ENCODE peak calls at places on chromosomes 3 and 15, in eight cellular contexts. One of them, this sample, is unnamed.

GRCh38 chr3:37989821-37990480 is 635 bp upstream of the VILL start:
- DNase-seq in HFF-Myc: no peak
- DNase-seq in NCI-H1417: no peak
- DNase-seq in SJSA1: no peak
- DNase-seq in NCI-H345: no peak
- DNase-seq in kidney tubule cell: no peak
- DNase-seq in GM04503: no peak
- DNase-seq in GM04504: no peak
- DNase-seq in this sample: no peak

GRCh38 chr15:34217587-34218225 is 7.1 kb upstream of the EMC4 start:
- DNase-seq in HFF-Myc: no peak
- DNase-seq in NCI-H1417: no peak
- DNase-seq in SJSA1: no peak
- DNase-seq in NCI-H345: no peak
- DNase-seq in kidney tubule cell: peak; percentile 69
- DNase-seq in GM04503: peak; percentile 51
- DNase-seq in GM04504: peak; percentile 59
- DNase-seq in this sample: peak; percentile 83

GRCh38 chr3:143203848-143204247 is 84.3 kb downstream of the CHST2 start:
- DNase-seq in HFF-Myc: no peak
- DNase-seq in NCI-H1417: no peak
- DNase-seq in SJSA1: no peak
- DNase-seq in NCI-H345: no peak
- DNase-seq in kidney tubule cell: peak; percentile 64
- DNase-seq in GM04503: no peak
- DNase-seq in GM04504: no peak
- DNase-seq in this sample: peak; percentile 49

GRCh38 chr3:183745300-183746098 is 47.9 kb downstream of the YEATS2 start:
- DNase-seq in HFF-Myc: no peak
- DNase-seq in NCI-H1417: no peak
- DNase-seq in SJSA1: peak; percentile 56
- DNase-seq in NCI-H345: no peak
- DNase-seq in kidney tubule cell: peak; percentile 28
- DNase-seq in GM04503: no peak
- DNase-seq in GM04504: no peak
- DNase-seq in this sample: no peak

GRCh38 chr3:43742935-43743334 is 52.2 kb downstream of the ABHD5 start:
- DNase-seq in HFF-Myc: no peak
- DNase-seq in NCI-H1417: no peak
- DNase-seq in SJSA1: no peak
- DNase-seq in NCI-H345: no peak
- DNase-seq in kidney tubule cell: no peak
- DNase-seq in GM04503: no peak
- DNase-seq in GM04504: no peak
- DNase-seq in this sample: no peak

GRCh38 chr3:81339040-81339845 is 422.2 kb downstream of the GBE1 start:
- DNase-seq in HFF-Myc: no peak
- DNase-seq in NCI-H1417: no peak
- DNase-seq in SJSA1: no peak
- DNase-seq in NCI-H345: no peak
- DNase-seq in kidney tubule cell: peak; percentile 61
- DNase-seq in GM04503: no peak
- DNase-seq in GM04504: no peak
- DNase-seq in this sample: peak; percentile 30

GRCh38 chr3:51243919-51244318 is 141.2 kb upstream of the MANF start:
- DNase-seq in HFF-Myc: no peak
- DNase-seq in NCI-H1417: no peak
- DNase-seq in SJSA1: no peak
- DNase-seq in NCI-H345: no peak
- DNase-seq in kidney tubule cell: no peak
- DNase-seq in GM04503: peak; percentile 1
- DNase-seq in GM04504: no peak
- DNase-seq in this sample: no peak

GRCh38 chr15:40081691-40082194 is 26.9 kb downstream of the BMF start:
- DNase-seq in HFF-Myc: no peak
- DNase-seq in NCI-H1417: no peak
- DNase-seq in SJSA1: peak; percentile 71
- DNase-seq in NCI-H345: no peak
- DNase-seq in kidney tubule cell: peak; percentile 80
- DNase-seq in GM04503: no peak
- DNase-seq in GM04504: no peak
- DNase-seq in this sample: peak; percentile 64

GRCh38 chr3:164641071-164641470 is 437.2 kb downstream of the SI start:
- DNase-seq in HFF-Myc: no peak
- DNase-seq in NCI-H1417: no peak
- DNase-seq in SJSA1: no peak
- DNase-seq in NCI-H345: no peak
- DNase-seq in kidney tubule cell: no peak
- DNase-seq in GM04503: peak; percentile 28
- DNase-seq in GM04504: peak; percentile 41
- DNase-seq in this sample: no peak

GRCh38 chr3:153601422-153601853 is 439.4 kb downstream of the RAP2B start:
- DNase-seq in HFF-Myc: no peak
- DNase-seq in NCI-H1417: no peak
- DNase-seq in SJSA1: no peak
- DNase-seq in NCI-H345: no peak
- DNase-seq in kidney tubule cell: no peak
- DNase-seq in GM04503: no peak
- DNase-seq in GM04504: no peak
- DNase-seq in this sample: no peak

GRCh38 chr3:45832691-45833090 is 9.2 kb downstream of the LZTFL1 start:
- DNase-seq in HFF-Myc: no peak
- DNase-seq in NCI-H1417: peak; percentile 26
- DNase-seq in SJSA1: no peak
- DNase-seq in NCI-H345: no peak
- DNase-seq in kidney tubule cell: peak; percentile 56
- DNase-seq in GM04503: no peak
- DNase-seq in GM04504: no peak
- DNase-seq in this sample: peak; percentile 38

GRCh38 chr3:72163809-72164634 is 379.1 kb upstream of the PROK2 start:
- DNase-seq in HFF-Myc: no peak
- DNase-seq in NCI-H1417: no peak
- DNase-seq in SJSA1: no peak
- DNase-seq in NCI-H345: no peak
- DNase-seq in kidney tubule cell: no peak
- DNase-seq in GM04503: no peak
- DNase-seq in GM04504: no peak
- DNase-seq in this sample: no peak

GRCh38 chr15:43511012-43511885 is 6.2 kb upstream of the MAP1A start:
- DNase-seq in HFF-Myc: no peak
- DNase-seq in NCI-H1417: peak; percentile 69
- DNase-seq in SJSA1: no peak
- DNase-seq in NCI-H345: peak; percentile 53
- DNase-seq in kidney tubule cell: peak; percentile 39
- DNase-seq in GM04503: no peak
- DNase-seq in GM04504: no peak
- DNase-seq in this sample: no peak

GRCh38 chr15:41853191-41853590 is 14.5 kb downstream of the PLA2G4B start:
- DNase-seq in HFF-Myc: no peak
- DNase-seq in NCI-H1417: no peak
- DNase-seq in SJSA1: no peak
- DNase-seq in NCI-H345: no peak
- DNase-seq in kidney tubule cell: no peak
- DNase-seq in GM04503: no peak
- DNase-seq in GM04504: no peak
- DNase-seq in this sample: no peak

GRCh38 chr3:9897408-9898372 is 5.0 kb upstream of the IL17RE start:
- DNase-seq in HFF-Myc: no peak
- DNase-seq in NCI-H1417: no peak
- DNase-seq in SJSA1: no peak
- DNase-seq in NCI-H345: no peak
- DNase-seq in kidney tubule cell: peak; percentile 99
- DNase-seq in GM04503: no peak
- DNase-seq in GM04504: no peak
- DNase-seq in this sample: peak; percentile 92

GRCh38 chr3:191566469-191566868 is 105.5 kb downstream of the PYDC2 start:
- DNase-seq in HFF-Myc: no peak
- DNase-seq in NCI-H1417: no peak
- DNase-seq in SJSA1: no peak
- DNase-seq in NCI-H345: no peak
- DNase-seq in kidney tubule cell: no peak
- DNase-seq in GM04503: peak; percentile 11
- DNase-seq in GM04504: peak; percentile 7
- DNase-seq in this sample: peak; percentile 65

GRCh38 chr3:124878561-124879394 is 8.4 kb downstream of the ITGB5 start:
- DNase-seq in HFF-Myc: peak; percentile 93
- DNase-seq in NCI-H1417: no peak
- DNase-seq in SJSA1: peak; percentile 87
- DNase-seq in NCI-H345: no peak
- DNase-seq in kidney tubule cell: peak; percentile 98
- DNase-seq in GM04503: peak; percentile 96
- DNase-seq in GM04504: peak; percentile 92
- DNase-seq in this sample: peak; percentile 94